ENCODE peak calls at places on chromosomes 3 and 15, in four cellular contexts. A, M, R and I are unnamed samples.

GRCh38 chr3:27357665-27358258 is 11.4 kb downstream of the NEK10 start:
- DNase-seq in A (peak; percentile 62), M (peak; percentile 74), R (no peak), I (peak; percentile 20)

GRCh38 chr15:91414124-91414523 is 314.1 kb downstream of the SV2B start:
- DNase-seq in A (no peak), R (no peak), M (no peak), I (no peak)

GRCh38 chr15:76954744-76955143 is 23.2 kb downstream of the RCN2 start:
- DNase-seq in M (no peak), A (no peak), R (no peak), I (no peak)

GRCh38 chr3:98095870-98096269 is 8.9 kb downstream of the OR5AC2 start:
- DNase-seq in M (no peak), R (no peak), A (no peak), I (no peak)

GRCh38 chr15:90557651-90558084 is 27.9 kb downstream of the CRTC3 start:
- DNase-seq in M (peak; percentile 46), A (peak; percentile 93), R (peak; percentile 82), I (no peak)

GRCh38 chr3:152419748-152420147 is 151.0 kb downstream of the MBNL1 start:
- DNase-seq in M (no peak), A (no peak), R (no peak), I (no peak)

GRCh38 chr15:63370764-63371163 is 10.9 kb downstream of the CA12 start:
- DNase-seq in R (no peak), M (no peak), A (no peak), I (no peak)

GRCh38 chr3:11717768-11718581 is 74.3 kb upstream of the VGLL4 start:
- DNase-seq in A (no peak), M (peak; percentile 22), R (no peak), I (peak; percentile 22)

GRCh38 chr15:83284563-83285283 is at the start of gene BNC1:
- DNase-seq in M (no peak), R (no peak), A (no peak), I (peak; percentile 67)

GRCh38 chr3:63921741-63922482 is 9.7 kb upstream of the SCAANT1 start:
- DNase-seq in M (no peak), A (no peak), R (no peak), I (no peak)

GRCh38 chr3:23055733-23056376 is 147.3 kb upstream of the UBE2E2 start:
- DNase-seq in M (no peak), R (no peak), A (no peak), I (peak; percentile 57)

GRCh38 chr3:103794656-103795055 is 1359.8 kb downstream of the ZPLD1 start:
- DNase-seq in R (no peak), M (no peak), A (no peak), I (no peak)

GRCh38 chr15:78170848-78171773 is 21.9 kb downstream of the IDH3A start:
- DNase-seq in A (no peak), M (peak; percentile 20), R (no peak), I (no peak)

GRCh38 chr3:103960819-103961218 is 1405.9 kb upstream of the ALCAM start:
- DNase-seq in M (no peak), A (no peak), R (no peak), I (no peak)

GRCh38 chr3:23728651-23729117 is 77.1 kb upstream of the UBE2E1 start:
- DNase-seq in M (no peak), A (no peak), R (no peak), I (no peak)

GRCh38 chr3:128784228-128784627 is 58.2 kb downstream of the RAB7A start:
- DNase-seq in R (peak; percentile 44), M (no peak), A (no peak), I (no peak)

GRCh38 chr15:78977591-78978347 is 32.9 kb upstream of the CTSH start:
- DNase-seq in M (no peak), R (no peak), A (no peak), I (no peak)

GRCh38 chr3:173096140-173096539 is 44.9 kb downstream of the SPATA16 start:
- DNase-seq in A (no peak), R (no peak), M (no peak), I (no peak)

GRCh38 chr3:170278632-170279031 is 56.4 kb downstream of the PRKCI start:
- DNase-seq in R (no peak), M (peak; percentile 29), A (no peak), I (no peak)

GRCh38 chr3:126039870-126040269 is 44.1 kb downstream of the SLC41A3 start:
- DNase-seq in R (no peak), M (peak; percentile 12), A (peak; percentile 9), I (no peak)

GRCh38 chr15:33040501-33040900 is 154.0 kb downstream of the FMN1 start:
- DNase-seq in M (no peak), R (no peak), A (no peak), I (no peak)

GRCh38 chr15:39504812-39505211 is 76.1 kb upstream of the THBS1 start:
- DNase-seq in R (no peak), A (no peak), M (no peak), I (no peak)

GRCh38 chr3:108208831-108209230 is 13.4 kb downstream of the IFT57 start:
- DNase-seq in R (no peak), A (no peak), M (no peak), I (no peak)

GRCh38 chr3:168161696-168162095 is 66.0 kb upstream of the GOLIM4 start:
- DNase-seq in A (no peak), M (no peak), R (no peak), I (no peak)

GRCh38 chr3:127467386-127467785 is 123.1 kb downstream of the TPRA1 start:
- DNase-seq in M (no peak), R (no peak), A (no peak), I (no peak)

GRCh38 chr3:14537590-14538450 is 2.3 kb downstream of the GRIP2 start:
- DNase-seq in R (no peak), A (no peak), M (no peak), I (peak; percentile 23)

GRCh38 chr3:120425196-120425595 is 25.6 kb downstream of the FSTL1 start:
- DNase-seq in M (no peak), R (no peak), A (no peak), I (no peak)

GRCh38 chr15:49693491-49693890 is 72.6 kb downstream of the DTWD1 start:
- DNase-seq in A (no peak), R (no peak), M (no peak), I (no peak)

GRCh38 chr15:90154861-90155626 is 46.1 kb upstream of the SEMA4B start:
- DNase-seq in M (peak; percentile 64), A (no peak), R (no peak), I (no peak)

GRCh38 chr3:14991148-14991742 is 43.9 kb downstream of the NR2C2 start:
- DNase-seq in A (no peak), R (no peak), M (no peak), I (no peak)

GRCh38 chr3:80263260-80263659 is 495.5 kb upstream of the ROBO1 start:
- DNase-seq in R (no peak), A (no peak), M (no peak), I (no peak)

GRCh38 chr3:42159706-42160472 is 68.7 kb downstream of the TRAK1 start:
- DNase-seq in R (peak; percentile 65), A (peak; percentile 86), M (peak; percentile 89), I (peak; percentile 88)

GRCh38 chr3:183490653-183491052 is 62.2 kb upstream of the MCF2L2 start:
- DNase-seq in R (no peak), M (peak; percentile 87), A (peak; percentile 49), I (peak; percentile 49)

GRCh38 chr3:5644773-5645172 is 457.3 kb downstream of the EDEM1 start:
- DNase-seq in A (no peak), R (no peak), M (no peak), I (no peak)
- H3K27ac ChIP-seq in A (no peak overlapping the region), R (no peak overlapping the region), M (no peak overlapping the region), I (no peak overlapping the region)

DNA sequence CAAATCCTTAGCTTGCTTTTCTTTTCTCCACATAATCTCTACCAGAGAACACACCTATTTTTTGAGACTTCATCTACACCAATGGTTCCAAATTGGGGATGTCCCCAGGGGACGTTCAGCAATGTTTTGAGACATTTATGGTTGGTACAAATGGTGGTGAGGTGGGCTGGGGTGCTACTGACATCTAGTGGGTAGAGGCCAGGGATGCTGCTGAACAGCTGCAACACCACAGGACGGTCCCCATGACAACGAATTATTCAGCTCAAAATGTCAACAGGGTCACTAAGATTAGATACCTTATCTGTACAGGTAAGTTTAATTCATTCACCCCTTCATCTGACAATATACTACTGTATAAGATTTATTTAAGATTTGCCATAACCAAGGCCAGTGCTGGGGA is 14.4 kb downstream of the GK5 start:
- DNase-seq in R (no peak), A (no peak), M (no peak), I (no peak)
- TF ChIP-seq CTCF in R (peak; percentile 21), A (no peak), M (no peak), I (no peak)

GRCh38 chr15:41585140-41586047 is 26.4 kb downstream of the TYRO3 start:
- DNase-seq in A (peak; percentile 48), R (peak; percentile 55), M (peak; percentile 48), I (peak; percentile 53)
- H3K27ac ChIP-seq in A (peak overlapping the region; percentile 68), R (peak overlapping the region; percentile 30), M (no peak overlapping the region), I (peak overlapping the region; percentile 39)

DNA sequence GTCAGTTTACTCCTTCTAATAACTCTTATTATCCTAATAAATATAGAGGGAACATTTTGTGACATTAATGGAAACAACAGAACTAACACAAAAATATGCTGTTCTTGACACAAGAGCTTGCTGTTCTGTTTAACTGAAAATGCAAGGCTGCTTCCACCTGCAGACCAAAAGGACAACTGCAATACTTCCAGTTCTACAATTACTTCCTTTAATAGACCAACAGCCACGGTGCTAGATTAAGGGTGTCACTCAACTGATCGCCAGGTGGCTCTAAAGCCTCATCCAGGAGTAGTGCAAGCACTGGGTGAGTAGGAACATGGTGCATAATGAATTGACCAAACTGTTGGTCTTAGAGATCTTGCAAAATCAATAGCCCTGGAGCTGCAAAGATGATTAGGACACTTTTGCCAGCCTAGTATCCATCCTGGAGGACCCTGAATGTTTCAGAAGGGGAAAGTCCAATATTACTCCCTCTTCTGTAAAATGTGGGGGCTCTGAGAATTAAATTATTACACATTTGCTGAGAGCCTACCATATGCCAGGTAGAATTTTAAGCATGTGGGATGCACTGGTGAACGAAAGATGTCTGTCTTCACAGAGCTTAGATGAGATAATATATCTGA is 3.6 kb upstream of the CLDN16 start:
- DNase-seq in R (no peak), M (peak; percentile 38), A (peak; percentile 49), I (peak; percentile 67)
- TF ChIP-seq CTCF in R (peak; percentile 63), M (peak; percentile 50), A (peak; percentile 30), I (peak; percentile 60)

DNA sequence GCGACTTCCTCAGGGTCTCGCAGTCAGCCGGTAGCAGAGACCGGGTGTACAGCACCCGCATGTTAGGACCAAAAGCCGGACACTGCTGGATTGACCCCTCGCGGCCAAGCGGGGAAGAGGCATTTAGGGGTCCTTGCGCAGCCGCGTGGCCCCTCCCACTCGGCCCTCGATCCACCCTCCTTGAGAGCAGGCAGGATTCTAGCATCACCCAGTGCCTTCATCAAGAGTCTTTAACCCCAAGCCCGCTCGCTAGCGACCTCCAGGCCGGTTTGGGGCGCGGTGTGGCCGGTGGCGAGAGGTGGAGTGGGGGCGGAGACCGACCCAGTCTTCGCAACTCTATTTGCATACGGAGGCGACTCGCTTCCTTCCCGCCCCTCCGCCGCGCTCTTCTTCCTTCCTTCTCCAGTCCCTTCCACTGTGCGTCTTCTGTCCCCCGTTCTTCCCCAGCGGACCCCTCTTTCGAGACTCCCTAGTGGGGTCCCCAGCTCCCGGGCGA is at the start of gene ST6GAL1:
- DNase-seq in R (peak; percentile 77), M (peak; percentile 83), A (peak; percentile 67), I (no peak)
- H3K27ac ChIP-seq in R (peak within 1 kb of the TSS; percentile 96), M (peak within 1 kb of the TSS; percentile 48), A (peak within 1 kb of the TSS; percentile 88), I (no peak within 1 kb of the TSS)